ENCODE peak calls at places on chromosomes 13 and 19, in six cellular contexts. B, Z, I, G, T and E are unnamed samples.

GRCh38 chr13:47809411-47809810 is 191.7 kb downstream of the SUCLA2 start:
- DNase-seq in G (no peak), Z (no peak), I (no peak), T (no peak), B (no peak), E (no peak)

GRCh38 chr13:105846923-105847322 is 688.5 kb downstream of the EFNB2 start:
- DNase-seq in I (no peak), Z (no peak), G (no peak), T (no peak), B (no peak), E (no peak)

GRCh38 chr13:113763961-113764792 is 5.2 kb downstream of the TMEM255B start:
- DNase-seq in B (no peak), Z (no peak), G (peak), I (no peak), T (no peak), E (no peak)

GRCh38 chr13:91722267-91722884 is 324.0 kb downstream of the GPC5 start:
- DNase-seq in G (no peak), T (peak), Z (peak), I (peak), B (no peak), E (peak)

GRCh38 chr19:44745386-44745831 is 3.1 kb upstream of the BCL3 start:
- DNase-seq in I (peak), Z (peak), G (peak), T (no peak), B (no peak), E (peak)

GRCh38 chr13:30737511-30738342 is 2.4 kb downstream of the ALOX5AP start:
- DNase-seq in Z (no peak), B (no peak), I (no peak), T (no peak), G (no peak), E (no peak)

GRCh38 chr13:39250440-39250839 is 212.2 kb downstream of the NHLRC3 start:
- DNase-seq in G (no peak), B (no peak), T (no peak), I (no peak), Z (no peak), E (no peak)

GRCh38 chr19:48992571-48993174 is 436 bp downstream of the GYS1 start:
- DNase-seq in I (peak), G (peak), Z (no peak), T (no peak), B (no peak), E (no peak)

GRCh38 chr19:18128044-18128443 is 24.9 kb upstream of the PIK3R2 start:
- DNase-seq in I (no peak), B (no peak), T (no peak), Z (no peak), G (no peak), E (peak)